ENCODE peak calls at places on chromosomes 11 and 22, in ten cellular contexts. C is fibroblast of pulmonary artery; M is GM10248; E is AG09309; R is left lobe of liver; U is GM12865; Z is NCI-H774; G is RCC 7860; V is naive thymus-derived CD8-positive, alpha-beta T cell; N is activated effector memory CD4-positive, alpha-beta T cell treated with anti-CD3 and anti-CD28 coated beads, Interleukin-2, amount 50 U/mL, for 16 hours. Q is an unnamed sample.

GRCh38 chr22:31752096-31752847 is 1.5 kb upstream of the DEPDC5 start:
- DNase-seq in E (no peak), M (no peak), C (no peak), Z (no peak), V (no peak), U (no peak), R (no peak), G (no peak), N (no peak), Q (no peak)

GRCh38 chr11:62805991-62806441 is 776 bp upstream of the NXF1 start:
- DNase-seq in V (no peak), C (peak), U (peak), E (no peak), G (no peak), R (no peak), M (no peak), N (peak), Z (no peak), Q (peak)

GRCh38 chr22:37230673-37231405 is 13.2 kb downstream of the RAC2 start:
- DNase-seq in G (no peak), M (peak), R (no peak), C (no peak), E (no peak), N (peak), V (peak), U (peak), Z (no peak), Q (peak)

GRCh38 chr11:14070866-14071265 is 108.3 kb downstream of the SPON1 start:
- DNase-seq in E (no peak), Z (no peak), R (no peak), M (no peak), C (no peak), N (no peak), U (no peak), V (no peak), G (no peak), Q (no peak)

GRCh38 chr22:40819741-40820140 is 595 bp upstream of the SLC25A17 start:
- DNase-seq in V (no peak), C (peak), N (no peak), M (peak), G (no peak), E (no peak), Z (no peak), U (peak), R (no peak), Q (peak)

GRCh38 chr11:104191124-104191523 is 27.2 kb upstream of the PDGFD start:
- DNase-seq in N (no peak), U (no peak), Z (no peak), M (no peak), R (no peak), G (no peak), V (no peak), C (peak), E (no peak), Q (peak)

GRCh38 chr11:123438191-123438627 is 8.1 kb downstream of the GRAMD1B start:
- DNase-seq in C (no peak), M (no peak), R (no peak), U (no peak), N (no peak), E (peak), V (no peak), G (no peak), Z (no peak), Q (no peak)

GRCh38 chr22:29427176-29427760 is 11.1 kb upstream of the RFPL1 start:
- DNase-seq in E (no peak), U (no peak), V (no peak), C (no peak), R (no peak), N (no peak), M (no peak), Z (no peak), G (no peak), Q (peak)

GRCh38 chr11:125275905-125276634 is 111.5 kb downstream of the PKNOX2 start:
- DNase-seq in E (no peak), C (peak), V (no peak), Z (no peak), U (no peak), R (no peak), M (no peak), N (no peak), G (no peak), Q (peak)

GRCh38 chr11:75611823-75612222 is 49.8 kb downstream of the SERPINH1 start:
- DNase-seq in Z (no peak), C (no peak), M (no peak), U (no peak), G (no peak), E (no peak), N (no peak), R (no peak), V (no peak), Q (no peak)

GRCh38 chr11:83238111-83238510 is 44.6 kb downstream of the ANKRD42 start:
- DNase-seq in N (no peak), U (no peak), R (no peak), Z (no peak), E (no peak), G (no peak), C (no peak), V (no peak), M (no peak), Q (no peak)

GRCh38 chr11:119481667-119482400 is 58.9 kb upstream of the THY1 start:
- DNase-seq in N (peak), U (no peak), Z (no peak), C (no peak), G (no peak), M (no peak), R (peak), V (no peak), E (no peak), Q (no peak)

GRCh38 chr22:45554040-45554406 is 51.3 kb downstream of the FBLN1 start:
- DNase-seq in N (no peak), G (no peak), E (no peak), U (peak), Z (no peak), V (no peak), M (no peak), R (no peak), C (no peak), Q (no peak)

GRCh38 chr22:24938741-24939341 is 7.7 kb downstream of the LHFPL7 start:
- DNase-seq in V (peak), G (peak), M (peak), E (no peak), N (no peak), C (peak), Z (peak), R (no peak), U (peak), Q (peak)

GRCh38 chr11:45052361-45052760 is 94.1 kb upstream of the PRDM11 start:
- DNase-seq in V (no peak), E (no peak), C (no peak), Z (no peak), M (no peak), U (no peak), N (no peak), G (no peak), R (no peak), Q (no peak)

GRCh38 chr22:37300551-37301017 is 18.3 kb downstream of the CYTH4 start:
- DNase-seq in R (no peak), U (peak), E (no peak), M (no peak), V (peak), Z (no peak), G (no peak), C (no peak), N (peak), Q (no peak)

GRCh38 chr22:45995405-45996101 is 18.6 kb upstream of the WNT7B start:
- DNase-seq in N (no peak), R (no peak), M (no peak), G (no peak), V (no peak), E (no peak), Z (no peak), U (no peak), C (no peak), Q (no peak)

GRCh38 chr11:75896843-75897419 is 81.9 kb downstream of the UVRAG start:
- DNase-seq in Z (peak), R (no peak), N (no peak), M (no peak), C (peak), U (peak), G (peak), V (peak), E (peak), Q (peak)

GRCh38 chr11:117419136-117419914 is 91.7 kb downstream of the CEP164 start:
- DNase-seq in G (no peak), M (no peak), E (no peak), V (no peak), C (no peak), R (no peak), U (no peak), N (peak), Z (no peak), Q (no peak)

GRCh38 chr22:44304354-44304753 is 8.4 kb downstream of the SHISAL1 start:
- DNase-seq in E (peak), N (no peak), U (no peak), M (no peak), G (peak), V (no peak), R (no peak), Z (no peak), C (peak), Q (no peak)

GRCh38 chr22:19811211-19811621 is 43.5 kb downstream of the GNB1L start:
- DNase-seq in R (peak), G (no peak), E (no peak), U (no peak), C (no peak), Z (no peak), N (peak), V (no peak), M (no peak), Q (no peak)

GRCh38 chr22:35621446-35621845 is 4.3 kb upstream of the MB start:
- DNase-seq in E (no peak), M (no peak), C (no peak), R (no peak), N (no peak), G (no peak), V (no peak), Z (no peak), U (no peak), Q (no peak)

GRCh38 chr22:47220752-47221151 is 458.3 kb downstream of the TBC1D22A start:
- DNase-seq in E (no peak), N (no peak), R (peak), C (no peak), V (no peak), G (no peak), Z (no peak), M (no peak), U (no peak), Q (no peak)

GRCh38 chr11:8019671-8020597 is 32.8 kb downstream of the EIF3F start:
- DNase-seq in R (peak), V (peak), N (peak), C (peak), E (no peak), G (no peak), M (peak), Z (no peak), U (no peak), Q (peak)

GRCh38 chr11:73173755-73174494 is 31.8 kb upstream of the FCHSD2 start:
- DNase-seq in V (no peak), N (no peak), Z (no peak), C (no peak), U (peak), E (no peak), R (peak), M (no peak), G (no peak), Q (no peak)

GRCh38 chr11:117606211-117606610 is 190.8 kb downstream of the DSCAML1 start:
- DNase-seq in N (peak), C (no peak), M (peak), V (no peak), G (no peak), E (no peak), Z (peak), R (no peak), U (peak), Q (no peak)

GRCh38 chr11:91927448-91927847 is 297.2 kb upstream of the FAT3 start:
- DNase-seq in U (no peak), R (no peak), V (no peak), E (no peak), Z (no peak), N (no peak), C (no peak), G (no peak), M (no peak), Q (no peak)